ENCODE peak calls at places on chromosomes 13 and 19, in nine cellular contexts. O is cardiac muscle cell, N is choroid plexus epithelial cell, U is cardiac fibroblast, S is GM13977, P is dorsolateral prefrontal cortex, L is Peyer's patch, Z is SK-N-SH, H is WTC11. D is an unnamed sample.

GRCh38 chr19:41434450-41434849 is 5.3 kb downstream of the DMAC2 start:
- DNase-seq in O (no peak), N (no peak), U (no peak), S (no peak), P (no peak), L (peak; percentile 7), Z (no peak), H (no peak), D (no peak)

GRCh38 chr13:39876258-39876657 is 220.8 kb downstream of the COG6 start:
- DNase-seq in O (peak; percentile 85), N (peak; percentile 95), U (peak; percentile 79), S (no peak), P (no peak), L (no peak), Z (no peak), H (no peak), D (peak; percentile 74)

GRCh38 chr13:57633141-57633949 is 1.8 kb downstream of the PCDH17 start:
- DNase-seq in O (peak; percentile 10), N (no peak), U (no peak), S (no peak), P (peak; percentile 79), L (peak; percentile 49), Z (peak; percentile 79), H (peak; percentile 88), D (no peak)

GRCh38 chr19:18364826-18365528 is 21.0 kb upstream of the GDF15 start:
- DNase-seq in O (peak; percentile 100), N (peak; percentile 100), U (peak; percentile 99), S (no peak), P (no peak), L (peak; percentile 72), Z (peak; percentile 86), H (peak; percentile 38), D (peak; percentile 97)

GRCh38 chr19:21358768-21359451 is at the start of gene ZNF738:
- DNase-seq in O (peak; percentile 97), N (peak; percentile 98), U (peak; percentile 96), S (peak; percentile 85), P (peak; percentile 94), L (peak; percentile 88), Z (peak; percentile 82), H (peak; percentile 94), D (peak; percentile 92)

GRCh38 chr13:40692946-40693345 is 26.5 kb upstream of the FOXO1 start:
- DNase-seq in O (peak; percentile 10), N (peak; percentile 39), U (no peak), S (no peak), P (no peak), L (no peak), Z (no peak), H (no peak), D (peak; percentile 21)

GRCh38 chr13:113951246-113951999 is 22.5 kb downstream of the C13orf46 start:
- DNase-seq in O (peak; percentile 89), N (peak; percentile 83), U (peak; percentile 86), S (peak; percentile 91), P (peak; percentile 68), L (peak; percentile 84), Z (peak; percentile 66), H (peak; percentile 76), D (peak; percentile 83)

GRCh38 chr19:13621413-13621812 is 115.1 kb upstream of the CACNA1A start:
- DNase-seq in O (peak; percentile 64), N (peak; percentile 86), U (peak; percentile 71), S (no peak), P (no peak), L (no peak), Z (no peak), H (peak; percentile 54), D (peak; percentile 85)

GRCh38 chr19:38506723-38507550 is 73.4 kb downstream of the RYR1 start:
- DNase-seq in O (peak; percentile 85), N (peak; percentile 46), U (peak; percentile 71), S (peak; percentile 89), P (no peak), L (peak; percentile 65), Z (peak; percentile 99), H (peak; percentile 100), D (peak; percentile 94)

GRCh38 chr13:27482996-27483395 is 32.6 kb upstream of the MTIF3 start:
- DNase-seq in O (no peak), N (no peak), U (no peak), S (peak; percentile 43), P (no peak), L (no peak), Z (no peak), H (no peak), D (no peak)

GRCh38 chr13:101452519-101453485 is at the start of gene ITGBL1:
- DNase-seq in O (peak; percentile 8), N (peak; percentile 64), U (peak; percentile 7), S (peak; percentile 40), P (no peak), L (no peak), Z (peak; percentile 38), H (no peak), D (no peak)

DNA sequence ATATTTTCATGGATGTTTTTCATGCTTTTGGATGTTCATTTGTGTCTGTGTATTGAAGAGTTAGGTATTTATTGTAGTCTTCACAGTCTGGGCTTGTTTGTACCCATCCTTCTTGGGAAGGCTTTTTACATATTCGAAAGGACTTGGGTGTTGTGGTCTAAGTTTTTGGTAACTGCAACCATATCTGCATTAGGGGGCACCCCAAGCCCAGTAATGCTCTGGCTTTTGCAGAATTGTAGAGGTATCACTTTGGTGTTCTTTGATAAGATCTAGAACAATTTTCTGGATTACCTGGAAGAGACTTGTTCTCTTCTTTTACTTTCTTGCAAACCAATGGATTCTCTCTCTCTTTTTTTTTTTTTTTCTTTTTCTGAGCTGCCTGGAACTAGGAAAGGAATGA is 581.3 kb downstream of the DACH1 start:
- DNase-seq in O (peak; percentile 1), N (peak; percentile 13), U (no peak), S (no peak), P (no peak), L (no peak), Z (no peak), H (no peak), D (no peak)
- TF ChIP-seq CTCF in O (no peak), N (peak; percentile 29), U (no peak), S (peak; percentile 34), P (no peak), L (peak; percentile 12), Z (peak; percentile 31), H (no peak), D (no peak)

GRCh38 chr19:35317464-35318043 is 11.4 kb upstream of the CD22 start:
- DNase-seq in O (no peak), N (no peak), U (no peak), S (no peak), P (no peak), L (no peak), Z (no peak), H (no peak), D (no peak)

GRCh38 chr19:35314031-35314430 is 15.0 kb upstream of the CD22 start:
- DNase-seq in O (no peak), N (no peak), U (no peak), S (no peak), P (no peak), L (no peak), Z (no peak), H (no peak), D (no peak)

GRCh38 chr19:35314858-35315470 is 14.0 kb upstream of the CD22 start:
- DNase-seq in O (no peak), N (no peak), U (no peak), S (no peak), P (no peak), L (no peak), Z (no peak), H (no peak), D (no peak)

GRCh38 chr19:35316560-35316959 is 12.4 kb upstream of the CD22 start:
- DNase-seq in O (no peak), N (no peak), U (no peak), S (no peak), P (no peak), L (no peak), Z (no peak), H (no peak), D (no peak)

GRCh38 chr19:35315883-35316282 is 13.1 kb upstream of the CD22 start:
- DNase-seq in O (no peak), N (no peak), U (no peak), S (no peak), P (no peak), L (no peak), Z (no peak), H (no peak), D (no peak)
- TF ChIP-seq CTCF in O (no peak), N (no peak), U (no peak), S (peak; percentile 23), P (no peak), L (no peak), Z (no peak), H (no peak), D (no peak)

GRCh38 chr13:62205273-62205672 is 789.6 kb upstream of the PCDH20 start:
- DNase-seq in O (no peak), N (no peak), U (no peak), S (no peak), P (no peak), L (no peak), Z (no peak), H (no peak), D (no peak)

GRCh38 chr13:62210951-62211350 is 795.3 kb upstream of the PCDH20 start:
- DNase-seq in O (no peak), N (no peak), U (no peak), S (no peak), P (no peak), L (no peak), Z (no peak), H (no peak), D (no peak)

GRCh38 chr13:62212246-62212645 is 796.6 kb upstream of the PCDH20 start:
- DNase-seq in O (no peak), N (no peak), U (no peak), S (no peak), P (no peak), L (no peak), Z (no peak), H (peak; percentile 22), D (no peak)

GRCh38 chr13:62207388-62207787 is 791.7 kb upstream of the PCDH20 start:
- DNase-seq in O (no peak), N (no peak), U (no peak), S (no peak), P (no peak), L (no peak), Z (no peak), H (no peak), D (no peak)

GRCh38 chr13:62209539-62209938 is 793.9 kb upstream of the PCDH20 start:
- DNase-seq in O (no peak), N (no peak), U (no peak), S (peak; percentile 26), P (no peak), L (no peak), Z (no peak), H (no peak), D (no peak)
- TF ChIP-seq CTCF in O (no peak), N (no peak), U (no peak), S (no peak), P (no peak), L (no peak), Z (no peak), H (no peak), D (no peak)

GRCh38 chr13:62019858-62020257 is 604.2 kb upstream of the PCDH20 start:
- DNase-seq in O (no peak), N (no peak), U (no peak), S (no peak), P (no peak), L (no peak), Z (no peak), H (no peak), D (no peak)

DNA sequence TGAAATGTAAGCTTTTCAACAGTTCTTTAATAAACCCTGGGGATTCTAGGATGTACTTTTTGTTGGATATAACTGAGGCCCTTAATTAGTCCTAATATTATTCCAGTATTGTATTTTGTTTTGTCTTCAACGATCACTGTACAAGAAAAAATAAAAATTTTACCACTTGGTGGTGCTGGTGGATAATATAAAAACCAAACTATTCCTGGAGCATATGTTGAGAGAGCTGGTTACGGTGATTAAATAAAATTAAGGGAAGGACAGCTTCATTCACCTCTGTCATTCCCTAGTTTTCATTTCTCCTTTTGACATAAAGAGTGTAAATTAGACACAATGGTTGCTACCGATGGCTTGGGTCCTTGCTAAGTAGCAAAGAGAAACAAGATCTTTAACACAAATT is 598.6 kb upstream of the PCDH20 start:
- DNase-seq in O (peak; percentile 6), N (peak; percentile 40), U (peak; percentile 1), S (no peak), P (no peak), L (no peak), Z (peak; percentile 12), H (no peak), D (peak; percentile 38)
- TF ChIP-seq CTCF in O (no peak), N (peak; percentile 25), U (no peak), S (peak; percentile 12), P (peak; percentile 46), L (no peak), Z (peak; percentile 51), H (no peak), D (peak; percentile 42)